ENCODE peak calls at places on chromosomes 12 and 14, in four cellular contexts. Y is fibroblast of the aortic adventitia, B is tibial nerve, W is epithelial cell of esophagus. R is an unnamed sample.

GRCh38 chr12:95615735-95616134 is 64.5 kb upstream of the USP44 start:
- DNase-seq in B (no peak), Y (peak), W (no peak), R (no peak)

GRCh38 chr14:105589161-105589925 is 63.0 kb downstream of the TMEM121 start:
- DNase-seq in B (no peak), Y (no peak), W (no peak), R (no peak)

GRCh38 chr14:76805245-76805644 is 7.4 kb downstream of the ANGEL1 start:
- DNase-seq in Y (no peak), B (no peak), W (no peak), R (no peak)

GRCh38 chr12:91074068-91074819 is 16.4 kb upstream of the KERA start:
- DNase-seq in Y (peak), B (no peak), W (no peak), R (no peak)

GRCh38 chr12:3171195-3171591 is 94.0 kb downstream of the TSPAN9 start:
- DNase-seq in B (no peak), Y (no peak), W (peak), R (no peak)

GRCh38 chr12:111766608-111767361 is at the start of gene ALDH2:
- DNase-seq in W (peak), Y (peak), B (peak), R (peak)

GRCh38 chr12:49055092-49055491 is 5.5 kb downstream of the KMT2D start:
- DNase-seq in B (no peak), W (no peak), Y (no peak), R (no peak)

GRCh38 chr12:80321653-80322052 is 122.4 kb upstream of the PTPRQ start:
- DNase-seq in B (no peak), Y (peak), W (peak), R (no peak)

GRCh38 chr12:12784911-12785814 is at the start of gene APOLD1:
- DNase-seq in W (no peak), Y (no peak), B (peak), R (no peak)

GRCh38 chr12:119727600-119728436 is 59.9 kb downstream of the PRKAB1 start:
- DNase-seq in W (no peak), Y (peak), B (no peak), R (no peak)

GRCh38 chr12:79415754-79416435 is 274.9 kb downstream of the PAWR start:
- DNase-seq in W (peak), B (no peak), Y (peak), R (no peak)

GRCh38 chr12:54027442-54027786 is 826 bp upstream of the HOXC6 start:
- DNase-seq in B (no peak), W (no peak), Y (no peak), R (no peak)

GRCh38 chr12:118436986-118437385 is 60.6 kb downstream of the SUDS3 start:
- DNase-seq in W (no peak), Y (no peak), B (no peak), R (no peak)

GRCh38 chr14:23099212-23099861 is 4.0 kb downstream of the C14orf119 start:
- DNase-seq in B (no peak), Y (no peak), W (no peak), R (no peak)

GRCh38 chr14:52112336-52113018 is 43.6 kb upstream of the NID2 start:
- DNase-seq in W (peak), B (no peak), Y (peak), R (no peak)

GRCh38 chr12:15712823-15713663 is 76.1 kb downstream of the EPS8 start:
- DNase-seq in Y (peak), B (peak), W (no peak), R (no peak)

GRCh38 chr14:69715725-69716482 is 51.0 kb upstream of the SRSF5 start:
- DNase-seq in B (peak), Y (peak), W (peak), R (no peak)

GRCh38 chr12:13559318-13559978 is 362.9 kb downstream of the EMP1 start:
- DNase-seq in Y (no peak), W (peak), B (no peak), R (no peak)

GRCh38 chr14:103746706-103747105 is 31.1 kb downstream of the ZFYVE21 start:
- DNase-seq in Y (peak), B (no peak), W (peak), R (no peak)

GRCh38 chr14:64683264-64683663 is 21.0 kb upstream of the PLEKHG3 start:
- DNase-seq in W (no peak), B (no peak), Y (no peak), R (peak)

GRCh38 chr12:77577756-77578155 is 252.9 kb upstream of the NAV3 start:
- DNase-seq in Y (peak), W (no peak), B (no peak), R (no peak)

GRCh38 chr14:43795600-43796228 is 711.4 kb downstream of the FSCB start:
- DNase-seq in W (peak), Y (peak), B (no peak), R (no peak)

GRCh38 chr12:129119537-129119936 is 266.3 kb downstream of the GLT1D1 start:
- DNase-seq in W (no peak), B (no peak), Y (no peak), R (peak)

GRCh38 chr12:42539696-42540095 is 49.9 kb downstream of the PRICKLE1 start:
- DNase-seq in B (no peak), Y (peak), W (no peak), R (no peak)

GRCh38 chr14:92012121-92012748 is 27.6 kb downstream of the TRIP11 start:
- DNase-seq in Y (no peak), B (no peak), W (no peak), R (no peak)

GRCh38 chr14:91331761-91332447 is 85.7 kb downstream of the CCDC88C start:
- DNase-seq in W (no peak), Y (no peak), B (no peak), R (no peak)

GRCh38 chr12:25352078-25352918 is 101.6 kb upstream of the KRAS start:
- DNase-seq in B (no peak), W (no peak), Y (peak), R (no peak)

GRCh38 chr12:32671930-32672785 is 6.9 kb upstream of the DNM1L start:
- DNase-seq in W (peak), Y (peak), B (peak), R (peak)

GRCh38 chr12:29556363-29556762 is 58.9 kb upstream of the OVCH1 start:
- DNase-seq in W (no peak), Y (no peak), B (no peak), R (no peak)

GRCh38 chr12:103966736-103967135 is 1.1 kb downstream of the TDG start:
- DNase-seq in W (no peak), Y (peak), B (no peak), R (no peak)

GRCh38 chr12:27549801-27550652 is 26.0 kb downstream of the PPFIBP1 start:
- DNase-seq in B (peak), W (peak), Y (peak), R (no peak)

GRCh38 chr12:30805959-30806358 is 51.2 kb upstream of the CAPRIN2 start:
- DNase-seq in W (peak), Y (no peak), B (no peak), R (no peak)

GRCh38 chr12:69633061-69633460 is 22.4 kb upstream of the LRRC10 start:
- DNase-seq in W (peak), Y (no peak), B (no peak), R (no peak)
- TF ChIP-seq CTCF in W (no peak), Y (no peak), B (no peak), R (peak)

GRCh38 chr12:106956048-106956935 is 585 bp downstream of the TMEM263 start:
- DNase-seq in Y (peak), W (peak), B (peak), R (peak)
- TF ChIP-seq CTCF in Y (peak), W (no peak), B (peak), R (no peak)

GRCh38 chr14:24690492-24690891 is 56.5 kb upstream of the GZMB start:
- DNase-seq in B (no peak), W (no peak), Y (no peak), R (no peak)
- TF ChIP-seq CTCF in B (no peak), W (no peak), Y (no peak), R (no peak)

DNA sequence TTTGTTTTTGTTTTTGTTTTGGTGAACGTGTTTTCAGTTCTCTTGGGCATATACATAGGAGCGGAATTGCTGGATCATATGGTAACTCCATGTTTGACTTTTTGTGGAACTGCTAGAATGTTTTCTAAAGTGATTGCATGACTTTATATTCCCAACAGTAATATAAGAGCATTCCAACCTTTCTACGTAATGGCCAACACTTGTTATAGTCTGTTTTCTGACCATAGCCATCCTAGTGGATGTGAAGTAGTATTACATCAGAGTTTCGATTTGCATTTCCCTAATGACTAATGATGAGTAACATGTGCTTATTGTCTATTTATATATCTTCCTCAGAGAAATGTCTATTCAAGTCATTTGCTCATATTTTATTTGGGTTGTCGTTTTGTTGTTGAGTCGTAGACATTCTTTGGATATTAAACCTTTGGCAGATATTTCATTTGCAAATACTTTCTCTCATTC is 268.7 kb downstream of the AEBP2 start:
- DNase-seq in Y (peak), W (peak), B (no peak), R (no peak)
- TF ChIP-seq CTCF in Y (peak), W (no peak), B (no peak), R (no peak)

DNA sequence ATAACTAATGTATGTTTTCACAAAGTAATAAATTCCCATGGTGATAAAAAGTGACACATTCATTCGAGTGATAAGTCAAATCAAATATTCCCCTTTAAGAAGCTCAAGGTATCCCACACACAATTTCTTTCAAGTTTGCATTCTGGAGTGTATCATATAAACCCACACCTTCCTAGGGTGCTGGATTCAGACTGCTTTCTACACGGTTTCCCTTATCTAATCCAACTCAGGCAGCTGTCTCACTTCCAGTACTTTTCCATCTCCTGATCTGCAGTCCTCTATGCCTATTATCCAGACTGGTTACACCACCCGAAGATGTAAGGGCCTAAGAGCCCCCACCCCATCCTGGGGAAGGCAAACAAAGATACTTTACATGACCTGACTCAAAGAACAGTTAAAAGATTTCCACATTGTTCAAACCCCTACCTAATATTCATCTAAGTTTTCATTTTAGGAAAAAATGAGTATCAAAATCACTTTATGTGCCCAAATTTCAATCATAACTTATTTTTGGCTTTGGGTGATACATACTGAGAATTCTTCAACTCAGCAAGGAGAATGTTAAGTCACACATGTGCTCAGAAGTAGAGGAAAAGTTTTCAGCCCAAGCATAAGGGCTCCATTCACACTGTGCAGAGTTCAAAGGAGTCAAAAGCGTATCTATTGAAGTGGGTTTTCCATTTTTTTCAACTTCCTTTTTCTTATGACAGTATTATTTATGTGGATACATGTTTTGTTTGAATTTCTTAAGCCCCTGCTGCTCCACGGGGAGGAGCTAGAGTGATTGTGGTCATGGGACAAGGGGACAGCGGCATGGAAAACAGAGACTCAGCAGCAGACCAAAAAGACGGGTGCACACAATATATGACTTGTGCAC is 41.8 kb downstream of the CORO1C start:
- DNase-seq in W (no peak), B (no peak), Y (peak), R (peak)
- TF ChIP-seq CTCF in W (no peak), B (no peak), Y (no peak), R (no peak)

GRCh38 chr12:55877824-55878223 is 35.1 kb upstream of the MMP19 start:
- DNase-seq in Y (no peak), B (no peak), W (no peak), R (no peak)

GRCh38 chr12:55874465-55874864 is 31.7 kb upstream of the MMP19 start:
- DNase-seq in Y (peak), W (peak), B (no peak), R (no peak)

GRCh38 chr12:55876110-55876509 is 33.4 kb upstream of the MMP19 start:
- DNase-seq in B (no peak), W (no peak), Y (no peak), R (no peak)

GRCh38 chr12:55875704-55876103 is 33.0 kb upstream of the MMP19 start:
- DNase-seq in B (no peak), W (no peak), Y (no peak), R (no peak)
- TF ChIP-seq CTCF in B (no peak), W (no peak), Y (no peak), R (no peak)

R was measured in neural crest cell.